ENCODE peak calls at places on chromosomes 13 and 19, in ten cellular contexts. One of them, this sample, is unnamed.

GRCh38 chr13:109783815-109784589 is 2.4 kb downstream of the IRS2 start:
- DNase-seq in amniotic stem cell: no peak
- DNase-seq in MCF 10A: no peak
- DNase-seq in adipocyte: no peak
- DNase-seq in cardiac muscle cell: no peak
- DNase-seq in mucosa of descending colon: peak
- DNase-seq in effector CD4-positive, alpha-beta T cell: no peak
- DNase-seq in retinal pigment epithelial cell: no peak
- DNase-seq in foreskin fibroblast: peak
- DNase-seq in AG10803: no peak
- DNase-seq in this sample: no peak

GRCh38 chr19:29860492-29860891 is 48.7 kb downstream of the CCNE1 start:
- DNase-seq in amniotic stem cell: no peak
- DNase-seq in MCF 10A: peak
- DNase-seq in adipocyte: no peak
- DNase-seq in cardiac muscle cell: no peak
- DNase-seq in mucosa of descending colon: no peak
- DNase-seq in effector CD4-positive, alpha-beta T cell: no peak
- DNase-seq in retinal pigment epithelial cell: no peak
- DNase-seq in foreskin fibroblast: no peak
- DNase-seq in AG10803: no peak
- DNase-seq in this sample: no peak

GRCh38 chr13:72782717-72783116 is 784 bp downstream of the PIBF1 start:
- DNase-seq in amniotic stem cell: no peak
- DNase-seq in MCF 10A: no peak
- DNase-seq in adipocyte: peak
- DNase-seq in cardiac muscle cell: no peak
- DNase-seq in mucosa of descending colon: no peak
- DNase-seq in effector CD4-positive, alpha-beta T cell: no peak
- DNase-seq in retinal pigment epithelial cell: no peak
- DNase-seq in foreskin fibroblast: peak
- DNase-seq in AG10803: peak
- DNase-seq in this sample: no peak

GRCh38 chr19:778910-779653 is 18.2 kb upstream of the PTBP1 start:
- DNase-seq in amniotic stem cell: peak
- DNase-seq in MCF 10A: peak
- DNase-seq in adipocyte: peak
- DNase-seq in cardiac muscle cell: no peak
- DNase-seq in mucosa of descending colon: peak
- DNase-seq in effector CD4-positive, alpha-beta T cell: no peak
- DNase-seq in retinal pigment epithelial cell: peak
- DNase-seq in foreskin fibroblast: peak
- DNase-seq in AG10803: peak
- DNase-seq in this sample: peak

GRCh38 chr19:57280913-57281425 is 684 bp downstream of the ZNF460 start:
- DNase-seq in amniotic stem cell: no peak
- DNase-seq in MCF 10A: peak
- DNase-seq in adipocyte: peak
- DNase-seq in cardiac muscle cell: peak
- DNase-seq in mucosa of descending colon: peak
- DNase-seq in effector CD4-positive, alpha-beta T cell: peak
- DNase-seq in retinal pigment epithelial cell: no peak
- DNase-seq in foreskin fibroblast: no peak
- DNase-seq in AG10803: no peak
- DNase-seq in this sample: no peak

GRCh38 chr13:66528903-66529576 is 701.1 kb downstream of the PCDH9 start:
- DNase-seq in amniotic stem cell: no peak
- DNase-seq in MCF 10A: no peak
- DNase-seq in adipocyte: no peak
- DNase-seq in cardiac muscle cell: no peak
- DNase-seq in mucosa of descending colon: no peak
- DNase-seq in effector CD4-positive, alpha-beta T cell: no peak
- DNase-seq in retinal pigment epithelial cell: no peak
- DNase-seq in foreskin fibroblast: no peak
- DNase-seq in AG10803: no peak
- DNase-seq in this sample: no peak

GRCh38 chr19:51572415-51572814 is 1.3 kb downstream of the ZNF175 start:
- DNase-seq in amniotic stem cell: no peak
- DNase-seq in MCF 10A: no peak
- DNase-seq in adipocyte: no peak
- DNase-seq in cardiac muscle cell: no peak
- DNase-seq in mucosa of descending colon: no peak
- DNase-seq in effector CD4-positive, alpha-beta T cell: no peak
- DNase-seq in retinal pigment epithelial cell: no peak
- DNase-seq in foreskin fibroblast: no peak
- DNase-seq in AG10803: peak
- DNase-seq in this sample: no peak

GRCh38 chr13:26964278-26965057 is 203.9 kb upstream of the GPR12 start:
- DNase-seq in amniotic stem cell: no peak
- DNase-seq in MCF 10A: peak
- DNase-seq in adipocyte: no peak
- DNase-seq in cardiac muscle cell: peak
- DNase-seq in mucosa of descending colon: no peak
- DNase-seq in effector CD4-positive, alpha-beta T cell: no peak
- DNase-seq in retinal pigment epithelial cell: no peak
- DNase-seq in foreskin fibroblast: no peak
- DNase-seq in AG10803: no peak
- DNase-seq in this sample: no peak

GRCh38 chr13:102658678-102659077 is 36.2 kb downstream of the METTL21C start:
- DNase-seq in amniotic stem cell: no peak
- DNase-seq in MCF 10A: no peak
- DNase-seq in adipocyte: no peak
- DNase-seq in cardiac muscle cell: no peak
- DNase-seq in mucosa of descending colon: no peak
- DNase-seq in effector CD4-positive, alpha-beta T cell: no peak
- DNase-seq in retinal pigment epithelial cell: no peak
- DNase-seq in foreskin fibroblast: no peak
- DNase-seq in AG10803: no peak
- DNase-seq in this sample: no peak

This sample was measured in breast epithelium.